ENCODE peak calls at places on chromosomes 5 and 9, in eight cellular contexts. One of them, this sample, is unnamed.
A peak's percentile ranks its signal among the peaks of the same experiment; 100 is the strongest.

GRCh38 chr9:80648336-80648735 is 1041.0 kb downstream of the TLE1 start:
- DNase-seq in GM23338: no peak
- DNase-seq in GM23248: no peak
- DNase-seq in CD8-positive, alpha-beta memory T cell: no peak
- DNase-seq in ascending aorta: no peak
- DNase-seq in stomach: no peak
- DNase-seq in CD8-positive, alpha-beta T cell: no peak
- DNase-seq in pancreas: no peak
- DNase-seq in this sample: no peak

GRCh38 chr9:109320734-109321448 is at the start of gene EPB41L4B:
- DNase-seq in ascending aorta: peak; percentile 18
- DNase-seq in pancreas: peak; percentile 92
- DNase-seq in GM23248: peak; percentile 86
- DNase-seq in CD8-positive, alpha-beta memory T cell: peak; percentile 64
- DNase-seq in stomach: peak; percentile 97
- DNase-seq in GM23338: peak; percentile 96
- DNase-seq in CD8-positive, alpha-beta T cell: peak; percentile 66
- DNase-seq in this sample: peak; percentile 73

GRCh38 chr9:70531286-70531685 is 116.8 kb upstream of the KLF9 start:
- DNase-seq in GM23338: no peak
- DNase-seq in GM23248: peak; percentile 37
- DNase-seq in CD8-positive, alpha-beta T cell: no peak
- DNase-seq in CD8-positive, alpha-beta memory T cell: no peak
- DNase-seq in stomach: no peak
- DNase-seq in ascending aorta: no peak
- DNase-seq in pancreas: no peak
- DNase-seq in this sample: no peak

GRCh38 chr9:137967280-137967943 is 89.8 kb downstream of the CACNA1B start:
- DNase-seq in ascending aorta: no peak
- DNase-seq in GM23248: no peak
- DNase-seq in pancreas: no peak
- DNase-seq in GM23338: no peak
- DNase-seq in CD8-positive, alpha-beta memory T cell: no peak
- DNase-seq in CD8-positive, alpha-beta T cell: no peak
- DNase-seq in stomach: peak; percentile 11
- DNase-seq in this sample: no peak

GRCh38 chr9:110750272-110750671 is 81.7 kb downstream of the MUSK start:
- DNase-seq in GM23338: no peak
- DNase-seq in CD8-positive, alpha-beta T cell: no peak
- DNase-seq in GM23248: peak; percentile 41
- DNase-seq in ascending aorta: no peak
- DNase-seq in pancreas: no peak
- DNase-seq in CD8-positive, alpha-beta memory T cell: no peak
- DNase-seq in stomach: no peak
- DNase-seq in this sample: no peak

GRCh38 chr5:78670870-78671269 is 22.3 kb upstream of the LHFPL2 start:
- DNase-seq in CD8-positive, alpha-beta T cell: no peak
- DNase-seq in pancreas: no peak
- DNase-seq in GM23248: no peak
- DNase-seq in CD8-positive, alpha-beta memory T cell: no peak
- DNase-seq in stomach: no peak
- DNase-seq in ascending aorta: no peak
- DNase-seq in GM23338: no peak
- DNase-seq in this sample: no peak

GRCh38 chr9:16422114-16422513 is 448.4 kb downstream of the BNC2 start:
- DNase-seq in GM23338: no peak
- DNase-seq in pancreas: no peak
- DNase-seq in ascending aorta: no peak
- DNase-seq in CD8-positive, alpha-beta T cell: no peak
- DNase-seq in GM23248: no peak
- DNase-seq in CD8-positive, alpha-beta memory T cell: no peak
- DNase-seq in stomach: no peak
- DNase-seq in this sample: no peak

GRCh38 chr5:42547146-42547545 is 123.9 kb downstream of the GHR start:
- DNase-seq in GM23248: peak; percentile 62
- DNase-seq in CD8-positive, alpha-beta T cell: no peak
- DNase-seq in CD8-positive, alpha-beta memory T cell: no peak
- DNase-seq in pancreas: no peak
- DNase-seq in ascending aorta: no peak
- DNase-seq in GM23338: no peak
- DNase-seq in stomach: no peak
- DNase-seq in this sample: no peak

GRCh38 chr9:91489391-91489899 is 65.8 kb upstream of the NFIL3 start:
- DNase-seq in CD8-positive, alpha-beta memory T cell: no peak
- DNase-seq in stomach: no peak
- DNase-seq in ascending aorta: no peak
- DNase-seq in GM23248: peak; percentile 88
- DNase-seq in pancreas: no peak
- DNase-seq in GM23338: no peak
- DNase-seq in CD8-positive, alpha-beta T cell: no peak
- DNase-seq in this sample: no peak

DNA sequence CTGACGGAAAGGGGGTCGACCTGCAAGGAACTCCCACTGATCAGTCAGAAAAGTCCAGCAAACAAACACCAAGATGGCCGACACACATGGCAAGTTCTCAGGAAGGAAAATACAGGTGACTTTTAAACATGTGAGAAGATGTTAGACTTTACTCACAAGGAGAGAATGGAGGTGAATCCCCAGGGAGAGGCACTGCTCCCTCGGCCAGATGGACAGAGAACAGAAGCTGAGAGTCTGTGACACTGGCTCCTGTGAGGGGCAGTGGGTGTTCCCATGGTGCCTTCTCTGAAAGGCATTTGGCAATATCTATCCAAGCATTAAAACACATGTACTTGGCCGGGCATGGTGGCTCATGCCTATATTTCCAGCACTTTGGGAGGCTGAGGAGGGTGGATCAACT is 22.8 kb downstream of the COL5A1 start:
- DNase-seq in CD8-positive, alpha-beta memory T cell: no peak
- DNase-seq in GM23248: no peak
- DNase-seq in GM23338: no peak
- DNase-seq in ascending aorta: no peak
- DNase-seq in pancreas: no peak
- DNase-seq in CD8-positive, alpha-beta T cell: no peak
- DNase-seq in stomach: no peak
- DNase-seq in this sample: no peak
- H3K4me1 ChIP-seq in CD8-positive, alpha-beta memory T cell: no peaks in the 10 kb centered on the region
- H3K4me1 ChIP-seq in GM23248: peaks cover 71% of the 10 kb centered on the region
- H3K4me1 ChIP-seq in GM23338: no peaks in the 10 kb centered on the region
- H3K4me1 ChIP-seq in ascending aorta: peaks cover 25% of the 10 kb centered on the region
- H3K4me1 ChIP-seq in pancreas: no peaks in the 10 kb centered on the region
- H3K4me1 ChIP-seq in CD8-positive, alpha-beta T cell: no peaks in the 10 kb centered on the region
- H3K4me1 ChIP-seq in stomach: peaks cover 7% of the 10 kb centered on the region
- H3K4me1 ChIP-seq in this sample: no peaks in the 10 kb centered on the region

GRCh38 chr5:116571568-116572321 is 2.9 kb downstream of the SEMA6A start:
- DNase-seq in GM23248: no peak
- DNase-seq in CD8-positive, alpha-beta T cell: no peak
- DNase-seq in pancreas: no peak
- DNase-seq in GM23338: peak; percentile 51
- DNase-seq in CD8-positive, alpha-beta memory T cell: no peak
- DNase-seq in stomach: no peak
- DNase-seq in ascending aorta: no peak
- DNase-seq in this sample: no peak

GRCh38 chr5:116574682-116575634 is at the start of gene SEMA6A:
- DNase-seq in ascending aorta: peak; percentile 41
- DNase-seq in pancreas: peak; percentile 90
- DNase-seq in GM23248: peak; percentile 85
- DNase-seq in CD8-positive, alpha-beta T cell: no peak
- DNase-seq in GM23338: peak; percentile 98
- DNase-seq in CD8-positive, alpha-beta memory T cell: no peak
- DNase-seq in stomach: peak; percentile 90
- DNase-seq in this sample: no peak

GRCh38 chr5:116573617-116574431 is 799 bp downstream of the SEMA6A start:
- DNase-seq in GM23338: no peak
- DNase-seq in pancreas: peak; percentile 24
- DNase-seq in stomach: no peak
- DNase-seq in GM23248: peak; percentile 35
- DNase-seq in CD8-positive, alpha-beta T cell: no peak
- DNase-seq in CD8-positive, alpha-beta memory T cell: no peak
- DNase-seq in ascending aorta: no peak
- DNase-seq in this sample: peak; percentile 10

GRCh38 chr5:116572375-116573278 is 2.0 kb downstream of the SEMA6A start:
- DNase-seq in ascending aorta: no peak
- DNase-seq in GM23338: peak; percentile 56
- DNase-seq in pancreas: peak; percentile 73
- DNase-seq in CD8-positive, alpha-beta T cell: no peak
- DNase-seq in stomach: peak; percentile 35
- DNase-seq in GM23248: peak; percentile 3
- DNase-seq in CD8-positive, alpha-beta memory T cell: no peak
- DNase-seq in this sample: no peak

DNA sequence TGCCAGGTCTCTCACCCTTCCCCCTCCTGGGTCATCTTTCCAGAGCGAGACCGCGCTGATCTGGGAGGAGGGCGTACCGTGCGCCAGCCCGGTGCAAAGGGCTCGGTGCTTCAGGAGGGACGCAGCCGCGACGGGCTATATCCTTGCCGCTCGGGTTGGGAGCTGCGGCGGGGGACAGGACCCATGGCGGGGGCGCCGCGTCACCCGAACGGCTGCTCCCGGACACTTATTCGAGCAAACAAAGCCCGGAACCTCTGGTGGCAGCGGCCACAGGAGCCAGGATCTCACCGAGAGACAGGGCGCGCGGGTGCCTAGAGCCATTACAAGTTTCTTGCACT is 1.4 kb downstream of the SEMA6A start:
- DNase-seq in stomach: peak; percentile 36
- DNase-seq in GM23248: peak; percentile 20
- DNase-seq in GM23338: no peak
- DNase-seq in ascending aorta: no peak
- DNase-seq in CD8-positive, alpha-beta memory T cell: no peak
- DNase-seq in CD8-positive, alpha-beta T cell: no peak
- DNase-seq in pancreas: peak; percentile 29
- DNase-seq in this sample: no peak
- H3K27me3 ChIP-seq in stomach: peaks cover 56% of the 10 kb centered on the region
- H3K27me3 ChIP-seq in GM23248: peaks cover 59% of the 10 kb centered on the region
- H3K27me3 ChIP-seq in GM23338: no peaks in the 10 kb centered on the region
- H3K27me3 ChIP-seq in ascending aorta: no peaks in the 10 kb centered on the region
- H3K27me3 ChIP-seq in CD8-positive, alpha-beta memory T cell: peaks cover 17% of the 10 kb centered on the region
- H3K27me3 ChIP-seq in CD8-positive, alpha-beta T cell: peaks cover 10% of the 10 kb centered on the region
- H3K27me3 ChIP-seq in pancreas: no peaks in the 10 kb centered on the region
- H3K27me3 ChIP-seq in this sample: peaks cover 11% of the 10 kb centered on the region

GRCh38 chr9:129109504-129109903 is 1.1 kb downstream of the CRAT start:
- DNase-seq in GM23338: peak; percentile 58
- DNase-seq in CD8-positive, alpha-beta memory T cell: no peak
- DNase-seq in GM23248: peak; percentile 84
- DNase-seq in stomach: no peak
- DNase-seq in CD8-positive, alpha-beta T cell: no peak
- DNase-seq in pancreas: peak; percentile 46
- DNase-seq in ascending aorta: no peak
- DNase-seq in this sample: peak; percentile 35
- H3K4me3 ChIP-seq in GM23338: no peak overlapping the region
- H3K4me3 ChIP-seq in CD8-positive, alpha-beta memory T cell: no peak overlapping the region
- H3K4me3 ChIP-seq in GM23248: peak overlapping the region; percentile 96
- H3K4me3 ChIP-seq in stomach: peak overlapping the region; percentile 90
- H3K4me3 ChIP-seq in CD8-positive, alpha-beta T cell: no peak overlapping the region
- H3K4me3 ChIP-seq in pancreas: peak overlapping the region; percentile 67
- H3K4me3 ChIP-seq in ascending aorta: peak overlapping the region; percentile 83
- H3K4me3 ChIP-seq in this sample: no peak overlapping the region

GRCh38 chr9:136211006-136211405 is 6.1 kb upstream of the LHX3 start:
- DNase-seq in stomach: no peak
- DNase-seq in ascending aorta: no peak
- DNase-seq in pancreas: no peak
- DNase-seq in GM23248: no peak
- DNase-seq in CD8-positive, alpha-beta T cell: no peak
- DNase-seq in GM23338: no peak
- DNase-seq in CD8-positive, alpha-beta memory T cell: no peak
- DNase-seq in this sample: no peak
- H3K4me1 ChIP-seq in stomach: no peaks in the 10 kb centered on the region
- H3K4me1 ChIP-seq in ascending aorta: no peaks in the 10 kb centered on the region
- H3K4me1 ChIP-seq in pancreas: no peaks in the 10 kb centered on the region
- H3K4me1 ChIP-seq in GM23248: no peaks in the 10 kb centered on the region
- H3K4me1 ChIP-seq in CD8-positive, alpha-beta T cell: no peaks in the 10 kb centered on the region
- H3K4me1 ChIP-seq in GM23338: no peaks in the 10 kb centered on the region
- H3K4me1 ChIP-seq in CD8-positive, alpha-beta memory T cell: no peaks in the 10 kb centered on the region
- H3K4me1 ChIP-seq in this sample: no peaks in the 10 kb centered on the region

DNA sequence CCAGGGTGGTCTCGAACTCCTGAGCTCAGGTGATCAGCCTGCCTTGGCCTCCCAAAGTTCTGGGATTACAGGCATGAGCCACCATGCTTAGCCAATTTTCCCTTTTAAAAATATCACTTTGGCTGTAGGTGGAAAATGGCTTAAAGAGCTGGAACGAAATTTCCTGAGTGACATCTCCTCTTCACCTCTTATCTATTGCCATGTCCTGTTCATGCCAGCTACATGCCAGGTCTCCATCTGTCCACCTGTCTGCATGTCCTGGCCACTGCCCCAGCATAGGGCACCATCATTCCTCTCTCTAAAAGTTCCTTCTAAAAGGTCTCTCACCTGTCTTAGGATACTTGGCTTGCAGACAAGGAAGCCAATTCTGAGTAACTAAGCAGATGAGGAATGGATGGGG is 2.8 kb upstream of the GRK6 start:
- DNase-seq in GM23248: no peak
- DNase-seq in pancreas: no peak
- DNase-seq in stomach: no peak
- DNase-seq in ascending aorta: no peak
- DNase-seq in CD8-positive, alpha-beta T cell: no peak
- DNase-seq in CD8-positive, alpha-beta memory T cell: no peak
- DNase-seq in GM23338: no peak
- DNase-seq in this sample: no peak
- H3K27me3 ChIP-seq in GM23248: no peaks in the 10 kb centered on the region
- H3K27me3 ChIP-seq in pancreas: no peaks in the 10 kb centered on the region
- H3K27me3 ChIP-seq in stomach: no peaks in the 10 kb centered on the region
- H3K27me3 ChIP-seq in ascending aorta: no peaks in the 10 kb centered on the region
- H3K27me3 ChIP-seq in CD8-positive, alpha-beta T cell: no peaks in the 10 kb centered on the region
- H3K27me3 ChIP-seq in CD8-positive, alpha-beta memory T cell: no peaks in the 10 kb centered on the region
- H3K27me3 ChIP-seq in GM23338: no peaks in the 10 kb centered on the region
- H3K27me3 ChIP-seq in this sample: no peaks in the 10 kb centered on the region

This sample was measured in CD4-positive, CD25-positive, alpha-beta regulatory T cell.